ENCODE peak calls at places on chromosomes 11 and 22, in nine cellular contexts. One of them, this sample, is unnamed.

GRCh38 chr22:17910561-17911311 is 113.6 kb downstream of the MICAL3 start:
- DNase-seq in heart right ventricle: peak; percentile 69
- DNase-seq in heart left ventricle: peak; percentile 79
- DNase-seq in mammary epithelial cell: peak; percentile 70
- DNase-seq in CD4-positive, CD25-positive, alpha-beta regulatory T cell: no peak
- DNase-seq in upper lobe of right lung: no peak
- DNase-seq in GM12878: no peak
- DNase-seq in fibroblast of lung: peak; percentile 88
- DNase-seq in aorta: peak; percentile 89
- DNase-seq in this sample: no peak

GRCh38 chr11:1081601-1082311 is 7.1 kb downstream of the MUC2 start:
- DNase-seq in heart right ventricle: peak; percentile 9
- DNase-seq in heart left ventricle: no peak
- DNase-seq in mammary epithelial cell: no peak
- DNase-seq in CD4-positive, CD25-positive, alpha-beta regulatory T cell: no peak
- DNase-seq in upper lobe of right lung: peak; percentile 58
- DNase-seq in GM12878: no peak
- DNase-seq in fibroblast of lung: no peak
- DNase-seq in aorta: no peak
- DNase-seq in this sample: peak; percentile 46

GRCh38 chr11:100297516-100297915 is 389.6 kb upstream of the ARHGAP42 start:
- DNase-seq in heart right ventricle: no peak
- DNase-seq in heart left ventricle: no peak
- DNase-seq in mammary epithelial cell: no peak
- DNase-seq in CD4-positive, CD25-positive, alpha-beta regulatory T cell: no peak
- DNase-seq in upper lobe of right lung: no peak
- DNase-seq in GM12878: no peak
- DNase-seq in fibroblast of lung: no peak
- DNase-seq in aorta: no peak
- DNase-seq in this sample: no peak

GRCh38 chr11:63212742-63213141 is 30.7 kb downstream of the SLC22A25 start:
- DNase-seq in heart right ventricle: no peak
- DNase-seq in heart left ventricle: no peak
- DNase-seq in mammary epithelial cell: peak; percentile 9
- DNase-seq in CD4-positive, CD25-positive, alpha-beta regulatory T cell: peak; percentile 29
- DNase-seq in upper lobe of right lung: no peak
- DNase-seq in GM12878: no peak
- DNase-seq in fibroblast of lung: peak; percentile 15
- DNase-seq in aorta: no peak
- DNase-seq in this sample: no peak

GRCh38 chr11:10514210-10514609 is 26.8 kb downstream of the RNF141 start:
- DNase-seq in heart right ventricle: no peak
- DNase-seq in heart left ventricle: no peak
- DNase-seq in mammary epithelial cell: no peak
- DNase-seq in CD4-positive, CD25-positive, alpha-beta regulatory T cell: no peak
- DNase-seq in upper lobe of right lung: no peak
- DNase-seq in GM12878: no peak
- DNase-seq in fibroblast of lung: peak; percentile 68
- DNase-seq in aorta: no peak
- DNase-seq in this sample: no peak

GRCh38 chr22:50019316-50019715 is 6.8 kb upstream of the IL17REL start:
- DNase-seq in heart right ventricle: no peak
- DNase-seq in heart left ventricle: no peak
- DNase-seq in mammary epithelial cell: no peak
- DNase-seq in CD4-positive, CD25-positive, alpha-beta regulatory T cell: no peak
- DNase-seq in upper lobe of right lung: peak; percentile 30
- DNase-seq in GM12878: no peak
- DNase-seq in fibroblast of lung: no peak
- DNase-seq in aorta: peak; percentile 40
- DNase-seq in this sample: no peak

GRCh38 chr11:18322818-18323570 is 627 bp downstream of the GTF2H1 start:
- DNase-seq in heart right ventricle: no peak
- DNase-seq in heart left ventricle: no peak
- DNase-seq in mammary epithelial cell: no peak
- DNase-seq in CD4-positive, CD25-positive, alpha-beta regulatory T cell: peak; percentile 34
- DNase-seq in upper lobe of right lung: no peak
- DNase-seq in GM12878: no peak
- DNase-seq in fibroblast of lung: no peak
- DNase-seq in aorta: no peak
- DNase-seq in this sample: no peak

GRCh38 chr22:37965940-37966664 is 12.6 kb downstream of the POLR2F start:
- DNase-seq in heart right ventricle: no peak
- DNase-seq in heart left ventricle: no peak
- DNase-seq in mammary epithelial cell: peak; percentile 17
- DNase-seq in CD4-positive, CD25-positive, alpha-beta regulatory T cell: no peak
- DNase-seq in upper lobe of right lung: no peak
- DNase-seq in GM12878: no peak
- DNase-seq in fibroblast of lung: no peak
- DNase-seq in aorta: no peak
- DNase-seq in this sample: no peak

GRCh38 chr11:10770626-10771254 is 19.7 kb downstream of the CTR9 start:
- DNase-seq in heart right ventricle: peak; percentile 47
- DNase-seq in heart left ventricle: peak; percentile 46
- DNase-seq in mammary epithelial cell: peak; percentile 20
- DNase-seq in CD4-positive, CD25-positive, alpha-beta regulatory T cell: peak; percentile 32
- DNase-seq in upper lobe of right lung: no peak
- DNase-seq in GM12878: no peak
- DNase-seq in fibroblast of lung: peak; percentile 63
- DNase-seq in aorta: no peak
- DNase-seq in this sample: no peak

GRCh38 chr22:30806391-30806861 is 111.8 kb downstream of the OSBP2 start:
- DNase-seq in heart right ventricle: no peak
- DNase-seq in heart left ventricle: no peak
- DNase-seq in mammary epithelial cell: peak; percentile 92
- DNase-seq in CD4-positive, CD25-positive, alpha-beta regulatory T cell: peak; percentile 9
- DNase-seq in upper lobe of right lung: no peak
- DNase-seq in GM12878: no peak
- DNase-seq in fibroblast of lung: peak; percentile 61
- DNase-seq in aorta: no peak
- DNase-seq in this sample: no peak

GRCh38 chr11:74611369-74611861 is 19.0 kb downstream of the POLD3 start:
- DNase-seq in heart right ventricle: no peak
- DNase-seq in heart left ventricle: no peak
- DNase-seq in mammary epithelial cell: peak; percentile 22
- DNase-seq in CD4-positive, CD25-positive, alpha-beta regulatory T cell: peak; percentile 53
- DNase-seq in upper lobe of right lung: no peak
- DNase-seq in GM12878: no peak
- DNase-seq in fibroblast of lung: peak; percentile 79
- DNase-seq in aorta: no peak
- DNase-seq in this sample: no peak

GRCh38 chr11:44139565-44140313 is 44.3 kb downstream of the EXT2 start:
- DNase-seq in heart right ventricle: no peak
- DNase-seq in heart left ventricle: no peak
- DNase-seq in mammary epithelial cell: no peak
- DNase-seq in CD4-positive, CD25-positive, alpha-beta regulatory T cell: no peak
- DNase-seq in upper lobe of right lung: no peak
- DNase-seq in GM12878: no peak
- DNase-seq in fibroblast of lung: no peak
- DNase-seq in aorta: no peak
- DNase-seq in this sample: no peak

DNA sequence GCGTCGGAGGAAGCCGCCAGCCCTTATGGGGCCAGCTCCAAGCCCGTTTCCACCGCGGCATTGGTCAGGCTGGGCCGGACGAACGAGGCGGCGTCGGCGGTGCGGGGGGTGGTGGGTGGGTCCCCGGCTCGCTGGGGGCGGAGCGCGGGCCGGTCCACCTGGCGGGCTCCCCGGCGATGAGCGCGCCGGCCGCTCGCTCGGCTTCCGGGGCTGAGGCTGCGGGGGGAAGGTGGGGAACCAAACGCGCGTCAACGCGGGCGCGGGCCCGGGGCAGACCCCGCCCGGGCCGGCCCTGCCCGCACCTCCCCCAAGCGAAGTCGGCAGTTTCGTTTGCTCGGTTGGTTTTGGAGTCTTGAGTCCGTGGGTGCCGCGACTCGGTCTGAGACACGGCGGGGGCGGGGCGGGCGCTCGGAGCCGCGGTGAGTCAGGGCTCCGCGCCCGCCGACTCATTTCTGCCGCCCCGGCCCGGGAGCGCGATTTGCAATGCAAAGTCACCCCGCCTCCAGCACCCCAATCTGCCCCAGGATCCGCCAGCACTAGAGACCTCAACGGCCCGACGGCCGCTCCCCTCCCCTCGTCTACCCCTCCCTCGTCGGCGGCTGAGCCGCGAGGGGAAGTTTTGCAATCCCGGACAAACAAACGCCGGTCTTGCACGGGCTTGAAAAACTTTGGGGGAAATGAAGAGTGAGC is 1.3 kb downstream of the ASCL2 start:
- DNase-seq in heart right ventricle: peak; percentile 49
- DNase-seq in heart left ventricle: peak; percentile 48
- DNase-seq in mammary epithelial cell: peak; percentile 47
- DNase-seq in CD4-positive, CD25-positive, alpha-beta regulatory T cell: peak; percentile 38
- DNase-seq in upper lobe of right lung: peak; percentile 87
- DNase-seq in GM12878: no peak
- DNase-seq in fibroblast of lung: peak; percentile 16
- DNase-seq in aorta: peak; percentile 84
- DNase-seq in this sample: peak; percentile 81
- H3K4me1 ChIP-seq in heart right ventricle: peaks cover 38% of the 10 kb centered on the region
- H3K4me1 ChIP-seq in heart left ventricle: no peaks in the 10 kb centered on the region
- H3K4me1 ChIP-seq in mammary epithelial cell: peaks cover 18% of the 10 kb centered on the region
- H3K4me1 ChIP-seq in CD4-positive, CD25-positive, alpha-beta regulatory T cell: peaks cover 41% of the 10 kb centered on the region
- H3K4me1 ChIP-seq in upper lobe of right lung: peaks cover 12% of the 10 kb centered on the region
- H3K4me1 ChIP-seq in GM12878: peaks cover 15% of the 10 kb centered on the region
- H3K4me1 ChIP-seq in fibroblast of lung: no peaks in the 10 kb centered on the region
- H3K4me1 ChIP-seq in aorta: no peaks in the 10 kb centered on the region
- H3K4me1 ChIP-seq in this sample: peaks cover 31% of the 10 kb centered on the region

GRCh38 chr22:39125622-39126021 is 26.9 kb downstream of the CBX7 start:
- DNase-seq in heart right ventricle: no peak
- DNase-seq in heart left ventricle: no peak
- DNase-seq in mammary epithelial cell: no peak
- DNase-seq in CD4-positive, CD25-positive, alpha-beta regulatory T cell: no peak
- DNase-seq in upper lobe of right lung: no peak
- DNase-seq in GM12878: no peak
- DNase-seq in fibroblast of lung: no peak
- DNase-seq in aorta: no peak
- DNase-seq in this sample: no peak
- H3K27me3 ChIP-seq in heart right ventricle: no peaks in the 10 kb centered on the region
- H3K27me3 ChIP-seq in heart left ventricle: no peaks in the 10 kb centered on the region
- H3K27me3 ChIP-seq in mammary epithelial cell: no peaks in the 10 kb centered on the region
- H3K27me3 ChIP-seq in CD4-positive, CD25-positive, alpha-beta regulatory T cell: no peaks in the 10 kb centered on the region
- H3K27me3 ChIP-seq in upper lobe of right lung: no peaks in the 10 kb centered on the region
- H3K27me3 ChIP-seq in GM12878: no peaks in the 10 kb centered on the region
- H3K27me3 ChIP-seq in fibroblast of lung: peaks cover 3% of the 10 kb centered on the region
- H3K27me3 ChIP-seq in aorta: no peaks in the 10 kb centered on the region
- H3K27me3 ChIP-seq in this sample: no peaks in the 10 kb centered on the region

GRCh38 chr22:39077513-39077840 is 402 bp downstream of the APOBEC3G start:
- DNase-seq in heart right ventricle: no peak
- DNase-seq in heart left ventricle: no peak
- DNase-seq in mammary epithelial cell: no peak
- DNase-seq in CD4-positive, CD25-positive, alpha-beta regulatory T cell: no peak
- DNase-seq in upper lobe of right lung: no peak
- DNase-seq in GM12878: no peak
- DNase-seq in fibroblast of lung: no peak
- DNase-seq in aorta: no peak
- DNase-seq in this sample: no peak
- H3K27ac ChIP-seq in heart right ventricle: peak overlapping the region; percentile 80
- H3K27ac ChIP-seq in heart left ventricle: peak overlapping the region; percentile 76
- H3K27ac ChIP-seq in mammary epithelial cell: peak overlapping the region; percentile 15
- H3K27ac ChIP-seq in CD4-positive, CD25-positive, alpha-beta regulatory T cell: peak overlapping the region; percentile 85
- H3K27ac ChIP-seq in upper lobe of right lung: peak overlapping the region; percentile 80
- H3K27ac ChIP-seq in GM12878: peak overlapping the region; percentile 91
- H3K27ac ChIP-seq in fibroblast of lung: peak overlapping the region; percentile 47
- H3K27ac ChIP-seq in aorta: no peak overlapping the region
- H3K27ac ChIP-seq in this sample: peak overlapping the region; percentile 80

GRCh38 chr11:76769645-76770586 is 13.2 kb upstream of the TSKU start:
- DNase-seq in heart right ventricle: no peak
- DNase-seq in heart left ventricle: no peak
- DNase-seq in mammary epithelial cell: peak; percentile 52
- DNase-seq in CD4-positive, CD25-positive, alpha-beta regulatory T cell: no peak
- DNase-seq in upper lobe of right lung: peak; percentile 78
- DNase-seq in GM12878: no peak
- DNase-seq in fibroblast of lung: peak; percentile 61
- DNase-seq in aorta: no peak
- DNase-seq in this sample: no peak
- H3K4me1 ChIP-seq in heart right ventricle: peaks cover 79% of the 10 kb centered on the region
- H3K4me1 ChIP-seq in heart left ventricle: peaks cover 64% of the 10 kb centered on the region
- H3K4me1 ChIP-seq in mammary epithelial cell: peaks cover 53% of the 10 kb centered on the region
- H3K4me1 ChIP-seq in CD4-positive, CD25-positive, alpha-beta regulatory T cell: peaks cover 10% of the 10 kb centered on the region
- H3K4me1 ChIP-seq in upper lobe of right lung: peaks cover 61% of the 10 kb centered on the region
- H3K4me1 ChIP-seq in GM12878: peaks cover 7% of the 10 kb centered on the region
- H3K4me1 ChIP-seq in fibroblast of lung: peaks cover 20% of the 10 kb centered on the region
- H3K4me1 ChIP-seq in aorta: peaks cover 11% of the 10 kb centered on the region
- H3K4me1 ChIP-seq in this sample: peaks cover 76% of the 10 kb centered on the region